ENCODE peak calls at places on chromosome 14, in four cellular contexts. K is left lung; A is mucosa of descending colon; G is activated CD8-positive, alpha-beta T cell treated with anti-CD3 and anti-CD28 coated beads for 36 hours. O is an unnamed sample.

GRCh38 chr14:102138935-102139247 is 806 bp upstream of the WDR20 start:
- DNase-seq in K (no peak), A (no peak), G (no peak), O (no peak)

GRCh38 chr14:101505216-101505970 is 55.9 kb upstream of the DIO3 start:
- DNase-seq in K (peak; percentile 71), A (peak; percentile 12), G (no peak), O (no peak)

GRCh38 chr14:48792376-48793024 is 793.7 kb downstream of the RPS29 start:
- DNase-seq in K (peak; percentile 9), A (no peak), G (no peak), O (no peak)

GRCh38 chr14:68405959-68406358 is 386.9 kb downstream of the ZFP36L1 start:
- DNase-seq in K (no peak), A (no peak), G (peak; percentile 23), O (no peak)

GRCh38 chr14:65991124-65991523 is 495.0 kb upstream of the CCDC196 start:
- DNase-seq in K (no peak), A (no peak), G (no peak), O (no peak)

GRCh38 chr14:104334812-104335161 is 196.4 kb downstream of the KIF26A start:
- DNase-seq in K (no peak), A (no peak), G (no peak), O (no peak)

GRCh38 chr14:53979747-53980642 is 23.4 kb upstream of the BMP4 start:
- DNase-seq in K (no peak), A (peak; percentile 29), G (no peak), O (no peak)

GRCh38 chr14:106875503-106875902 is 1349.1 kb downstream of the TMEM121 start:
- DNase-seq in K (peak; percentile 69), A (peak; percentile 65), G (peak; percentile 74), O (no peak)

GRCh38 chr14:32201816-32202467 is at the start of gene RNU6-7:
- DNase-seq in K (no peak), A (peak; percentile 42), G (peak; percentile 53), O (no peak)

GRCh38 chr14:27506272-27506671 is 908.4 kb upstream of the NOVA1 start:
- DNase-seq in K (peak; percentile 11), A (no peak), G (no peak), O (no peak)
- TF ChIP-seq CTCF in K (no peak), A (no peak), G (no peak), O (no peak)

DNA sequence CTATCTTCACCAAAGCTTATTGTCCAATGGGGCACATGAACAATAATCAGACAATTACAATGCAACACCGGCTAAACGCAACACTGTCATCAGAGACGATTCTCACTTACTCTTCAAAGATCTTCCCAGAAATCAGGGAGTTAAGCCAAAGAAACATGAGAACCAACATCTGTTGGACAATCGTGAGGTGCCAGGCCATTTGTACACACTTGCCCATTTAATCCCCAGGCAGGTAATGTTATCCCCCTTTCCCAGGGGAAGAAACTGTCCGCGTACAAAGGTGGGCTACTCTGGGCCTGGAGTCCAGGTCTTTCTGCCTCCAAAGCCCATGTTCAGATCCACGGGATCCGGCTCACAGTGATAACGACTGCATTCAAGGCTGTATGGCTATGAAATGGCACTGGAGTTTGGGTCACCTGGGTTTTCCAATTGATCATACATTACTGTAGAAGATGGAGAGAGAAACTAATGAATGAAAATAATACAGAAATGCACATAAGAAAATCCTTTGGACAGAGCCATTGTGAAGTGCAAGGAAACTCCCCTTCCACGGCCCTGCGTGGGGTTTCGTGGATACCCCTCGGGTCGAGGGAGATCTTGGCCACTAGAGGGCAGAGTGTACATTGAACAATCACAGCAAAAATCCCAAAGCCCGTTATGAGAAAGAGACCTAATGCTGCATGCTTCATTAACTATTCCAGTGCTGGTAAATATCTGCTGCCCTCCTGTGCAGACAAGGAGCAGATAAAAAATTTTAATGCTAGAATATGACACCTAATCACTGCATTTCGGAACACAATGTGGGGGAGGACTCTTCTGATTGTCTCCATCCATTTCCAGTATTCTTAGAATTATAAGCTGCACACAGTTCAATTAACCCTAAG is 111.4 kb downstream of the EGLN3 start:
- DNase-seq in K (peak; percentile 47), A (peak; percentile 45), G (peak; percentile 68), O (peak; percentile 50)
- TF ChIP-seq CTCF in K (peak; percentile 83), A (peak; percentile 74), G (peak; percentile 75), O (peak; percentile 76)

GRCh38 chr14:47585447-47585846 is 90.0 kb downstream of the MDGA2 start:
- DNase-seq in K (no peak), A (no peak), G (no peak), O (no peak)
- TF ChIP-seq CTCF in K (no peak), A (no peak), G (no peak), O (no peak)

GRCh38 chr14:92938890-92939671 is 16.1 kb downstream of the CHGA start:
- DNase-seq in K (peak; percentile 56), A (no peak), G (no peak), O (no peak)
- TF ChIP-seq CTCF in K (no peak), A (no peak), G (no peak), O (no peak)

GRCh38 chr14:85853996-85854526 is 324.1 kb downstream of the FLRT2 start:
- DNase-seq in K (no peak), A (no peak), G (no peak), O (no peak)

GRCh38 chr14:85852900-85853299 is 323.0 kb downstream of the FLRT2 start:
- DNase-seq in K (no peak), A (no peak), G (no peak), O (no peak)

DNA sequence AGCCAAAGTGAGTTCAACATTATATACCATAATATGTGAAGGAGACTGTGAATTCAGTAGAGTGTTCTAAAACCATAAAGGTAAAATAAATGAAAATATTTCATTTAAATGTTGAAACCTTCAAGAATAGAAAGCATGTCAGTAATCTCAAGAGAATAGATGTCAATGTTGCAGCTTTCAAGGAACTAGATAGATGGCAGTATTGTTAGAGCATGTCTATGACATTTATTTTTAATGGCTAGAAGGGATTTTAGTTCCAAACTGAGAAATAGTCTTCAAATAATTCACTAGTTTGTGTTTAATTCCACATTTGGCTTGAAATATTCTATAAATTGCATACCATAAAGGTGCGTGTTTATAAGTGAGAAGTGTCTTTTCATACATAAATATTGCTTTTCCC is 326.5 kb downstream of the FLRT2 start:
- DNase-seq in K (no peak), A (no peak), G (no peak), O (no peak)
- TF ChIP-seq CTCF in K (peak; percentile 16), A (no peak), G (no peak), O (no peak)

GRCh38 chr14:88106377-88106776 is 101.4 kb downstream of the GPR65 start:
- DNase-seq in K (no peak), A (no peak), G (no peak), O (no peak)
- TF ChIP-seq CTCF in K (no peak), A (no peak), G (no peak), O (no peak)

GRCh38 chr14:61329478-61330051 is 8.2 kb downstream of the PRKCH start:
- DNase-seq in K (no peak), A (no peak), G (peak; percentile 42), O (no peak)

GRCh38 chr14:61326149-61326548 is 4.8 kb downstream of the PRKCH start:
- DNase-seq in K (no peak), A (no peak), G (no peak), O (no peak)

GRCh38 chr14:61330511-61330910 is 9.1 kb downstream of the PRKCH start:
- DNase-seq in K (no peak), A (no peak), G (peak; percentile 74), O (peak; percentile 56)

GRCh38 chr14:61326847-61327246 is 5.5 kb downstream of the PRKCH start:
- DNase-seq in K (no peak), A (no peak), G (no peak), O (no peak)

GRCh38 chr14:61328629-61329262 is 7.4 kb downstream of the PRKCH start:
- DNase-seq in K (no peak), A (no peak), G (no peak), O (no peak)
- TF ChIP-seq CTCF in K (no peak), A (no peak), G (no peak), O (no peak)